ENCODE peak calls at places on chromosomes 5 and 9, in seven cellular contexts. J, F, G, N, X, O and W are unnamed samples.
A peak's percentile ranks its signal among the peaks of the same experiment; 100 is the strongest.

GRCh38 chr5:65809817-65810531 is 88.0 kb downstream of the NLN start:
- DNase-seq in O (peak; percentile 40), J (peak; percentile 6), F (peak; percentile 71), G (no peak), N (no peak), X (peak; percentile 56), W (peak; percentile 87)

GRCh38 chr5:149337746-149338145 is 7.6 kb upstream of the GRPEL2 start:
- DNase-seq in O (no peak), G (no peak), J (no peak), X (no peak), F (no peak), N (no peak), W (no peak)

GRCh38 chr9:75454891-75455290 is 366.6 kb downstream of the OSTF1 start:
- DNase-seq in F (no peak), J (no peak), X (no peak), G (no peak), O (no peak), N (no peak), W (no peak)

GRCh38 chr5:135011355-135012032 is 22.5 kb downstream of the PITX1 start:
- DNase-seq in F (no peak), X (no peak), N (no peak), G (peak; percentile 37), J (no peak), O (no peak), W (no peak)

GRCh38 chr5:12911156-12911555 is 1006.9 kb upstream of the CTNND2 start:
- DNase-seq in F (no peak), G (no peak), J (no peak), X (no peak), N (no peak), O (no peak), W (no peak)

GRCh38 chr9:88458716-88459115 is 70.5 kb downstream of the SPIN1 start:
- DNase-seq in F (no peak), G (no peak), X (no peak), N (no peak), O (no peak), J (no peak), W (no peak)

GRCh38 chr9:120767451-120767850 is 25.8 kb downstream of the FBXW2 start:
- DNase-seq in N (no peak), F (no peak), O (no peak), J (no peak), G (no peak), X (no peak), W (peak; percentile 26)

GRCh38 chr5:134506054-134507039 is 19.1 kb upstream of the JADE2 start:
- DNase-seq in G (peak; percentile 76), O (no peak), F (peak; percentile 72), N (no peak), J (peak; percentile 98), X (peak; percentile 70), W (no peak)

GRCh38 chr9:84788803-84789462 is 119.4 kb downstream of the NTRK2 start:
- DNase-seq in J (no peak), X (no peak), G (no peak), O (no peak), F (no peak), N (no peak), W (no peak)

GRCh38 chr5:110072646-110073045 is 382.9 kb downstream of the MAN2A1 start:
- DNase-seq in F (no peak), N (no peak), G (no peak), X (no peak), O (no peak), J (no peak), W (no peak)

GRCh38 chr5:137837741-137838389 is 29.8 kb upstream of the MYOT start:
- DNase-seq in X (no peak), G (no peak), F (no peak), O (no peak), N (no peak), J (no peak), W (no peak)

GRCh38 chr9:73855206-73855605 is 641.9 kb upstream of the RORB start:
- DNase-seq in O (no peak), G (no peak), J (no peak), X (no peak), F (no peak), N (no peak), W (no peak)

GRCh38 chr5:41095324-41096101 is 24.4 kb upstream of the MROH2B start:
- DNase-seq in O (no peak), F (no peak), X (no peak), G (no peak), J (no peak), N (no peak), W (no peak)

GRCh38 chr5:56989676-56990075 is 37.8 kb upstream of the MIER3 start:
- DNase-seq in O (no peak), F (no peak), X (no peak), G (no peak), N (no peak), J (no peak), W (no peak)

GRCh38 chr5:33231214-33231710 is 209.5 kb upstream of the TARS1 start:
- DNase-seq in O (no peak), N (no peak), F (no peak), X (no peak), G (no peak), J (no peak), W (no peak)

GRCh38 chr5:170169996-170170395 is 62.8 kb upstream of the C5orf58 start:
- DNase-seq in O (no peak), N (no peak), F (no peak), X (no peak), J (no peak), G (no peak), W (no peak)

GRCh38 chr9:113131689-113132151 is 19.1 kb upstream of the SLC31A2 start:
- DNase-seq in O (no peak), N (no peak), G (no peak), X (no peak), J (no peak), F (no peak), W (peak; percentile 34)

GRCh38 chr5:38347040-38347763 is 88.8 kb downstream of the EGFLAM start:
- DNase-seq in F (no peak), N (no peak), G (no peak), O (no peak), J (peak; percentile 28), X (no peak), W (no peak)

GRCh38 chr9:23532282-23532681 is 293.8 kb downstream of the ELAVL2 start:
- DNase-seq in G (no peak), F (no peak), J (no peak), O (no peak), X (no peak), N (no peak), W (no peak)

GRCh38 chr5:124528838-124529237 is 217.6 kb downstream of the ZNF608 start:
- DNase-seq in F (no peak), X (no peak), J (no peak), G (no peak), O (no peak), N (no peak), W (no peak)

GRCh38 chr5:177412603-177413233 is 3.4 kb upstream of the F12 start:
- DNase-seq in N (no peak), F (no peak), O (no peak), X (no peak), J (no peak), G (no peak), W (no peak)

GRCh38 chr5:149639718-149640117 is 58.4 kb downstream of the ARHGEF37 start:
- DNase-seq in F (no peak), G (no peak), O (no peak), X (no peak), J (no peak), N (no peak), W (no peak)

GRCh38 chr9:5416962-5417361 is 20.8 kb downstream of the PLGRKT start:
- DNase-seq in G (no peak), X (no peak), F (no peak), O (no peak), N (no peak), J (no peak), W (no peak)

GRCh38 chr5:71882826-71883744 is 164.0 kb downstream of the CARTPT start:
- DNase-seq in O (no peak), F (no peak), G (no peak), X (no peak), N (no peak), J (peak; percentile 61), W (no peak)

GRCh38 chr5:59124983-59125960 is 542.4 kb downstream of the RAB3C start:
- DNase-seq in O (no peak), N (no peak), F (no peak), G (no peak), J (peak; percentile 69), X (no peak), W (no peak)

GRCh38 chr5:139392324-139392677 is 2.6 kb upstream of the MZB1 start:
- DNase-seq in O (no peak), F (no peak), X (no peak), G (no peak), J (peak; percentile 32), N (no peak), W (no peak)
- TF ChIP-seq POLR2A in O (no peak), F (no peak), X (no peak), G (no peak), J (no peak), N (no peak), W (no peak)

GRCh38 chr9:129109952-129110739 is 447 bp downstream of the CRAT start:
- DNase-seq in N (no peak), O (peak; percentile 29), J (peak; percentile 40), F (peak; percentile 79), X (peak; percentile 46), G (no peak), W (no peak)
- TF ChIP-seq POLR2A in N (no peak), O (no peak), J (no peak), F (no peak), X (no peak), G (no peak), W (no peak)

GRCh38 chr9:122197882-122198281 is 30.9 kb downstream of the LHX6 start:
- DNase-seq in J (no peak), N (no peak), O (no peak), F (no peak), G (no peak), X (no peak), W (no peak)
- TF ChIP-seq POLR2A in J (no peak), N (no peak), O (no peak), F (no peak), G (no peak), X (no peak), W (no peak)

DNA sequence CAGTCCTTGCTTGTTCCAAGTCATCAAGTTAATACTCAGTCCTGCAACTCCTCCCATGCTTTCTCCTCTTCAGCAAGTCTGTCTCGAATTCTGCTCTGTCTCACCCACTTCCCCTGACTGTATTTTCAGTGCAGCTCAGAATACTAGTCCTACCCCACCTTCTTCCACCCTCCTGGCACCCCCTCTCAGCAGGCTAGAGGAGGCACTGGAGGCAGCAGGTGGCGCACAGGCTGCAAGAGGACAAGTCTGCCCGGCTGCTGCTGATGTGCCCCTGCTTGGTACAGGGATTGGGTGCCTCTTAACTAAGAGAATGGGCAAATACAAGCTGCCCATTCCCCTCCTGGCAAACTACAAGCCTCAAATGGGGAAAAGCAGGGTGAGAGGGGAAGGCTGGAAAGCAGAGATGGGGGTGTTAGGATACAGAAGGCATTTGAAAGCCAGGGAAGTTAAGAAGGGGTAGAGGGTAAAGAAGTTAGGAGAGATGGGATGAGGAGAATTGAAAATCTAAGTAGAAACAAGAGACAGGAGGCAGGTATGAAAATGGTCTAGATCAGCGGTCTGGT is 5.0 kb downstream of the TLN1 start:
- DNase-seq in O (no peak), J (peak; percentile 49), F (no peak), N (no peak), G (no peak), X (peak; percentile 62), W (peak; percentile 64)
- TF ChIP-seq POLR2A in O (no peak), J (no peak), F (no peak), N (no peak), G (no peak), X (no peak), W (no peak)